ENCODE peak calls at places on chromosomes 3 and 15, in six cellular contexts. L, W, A, T, N and D are unnamed samples.

GRCh38 chr3:142724682-142725351 is 983 bp downstream of the TRPC1 start:
- DNase-seq in L (peak), W (peak), A (peak), T (peak), N (peak), D (no peak)

GRCh38 chr15:42411884-42412283 is 52.6 kb downstream of the CAPN3 start:
- DNase-seq in L (no peak), W (no peak), A (no peak), T (no peak), N (no peak), D (no peak)

GRCh38 chr3:76096836-76097587 is 311.7 kb upstream of the ZNF717 start:
- DNase-seq in L (no peak), W (no peak), A (peak), T (no peak), N (no peak), D (no peak)

GRCh38 chr3:70737656-70738309 is 425.3 kb upstream of the MDFIC2 start:
- DNase-seq in L (no peak), W (no peak), A (no peak), T (no peak), N (no peak), D (no peak)

GRCh38 chr3:38637906-38638305 is 11.6 kb downstream of the SCN5A start:
- DNase-seq in L (no peak), W (no peak), A (no peak), T (no peak), N (no peak), D (no peak)

GRCh38 chr15:68633181-68634121 is 54.7 kb downstream of the CORO2B start:
- DNase-seq in L (no peak), W (no peak), A (no peak), T (no peak), N (no peak), D (no peak)

GRCh38 chr3:51696954-51697353 is 9.9 kb upstream of the GRM2 start:
- DNase-seq in L (no peak), W (no peak), A (no peak), T (no peak), N (no peak), D (no peak)

GRCh38 chr3:49812916-49813496 is 747 bp downstream of the UBA7 start:
- DNase-seq in L (no peak), W (no peak), A (no peak), T (no peak), N (no peak), D (no peak)

GRCh38 chr3:46162975-46163550 is 45.0 kb downstream of the CCR1 start:
- DNase-seq in L (peak), W (no peak), A (no peak), T (no peak), N (no peak), D (no peak)
- TF ChIP-seq CTCF in L (peak), W (no peak), A (no peak), T (peak), N (no peak), D (no peak)

DNA sequence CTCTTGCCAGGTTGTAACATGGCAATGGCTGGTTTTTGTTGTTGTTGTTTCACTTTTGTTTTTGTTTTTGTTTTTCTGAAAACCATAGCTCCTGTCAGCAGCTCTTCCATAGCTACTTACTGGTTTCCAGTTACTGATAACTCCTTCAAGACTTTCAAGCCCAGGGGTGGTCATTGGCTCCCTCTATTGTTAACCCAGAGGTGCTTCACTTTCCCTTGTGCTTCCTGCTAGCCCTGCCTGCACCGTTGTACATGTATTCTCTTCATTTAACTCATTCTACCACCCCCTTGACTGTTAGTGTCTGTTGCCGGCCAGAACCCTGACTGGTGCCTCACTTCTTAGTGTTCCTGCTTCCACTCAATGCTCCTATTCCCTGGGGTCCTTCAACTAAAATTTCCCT is 4.2 kb upstream of the TRAT1 start:
- DNase-seq in L (peak), W (peak), A (no peak), T (no peak), N (peak), D (no peak)
- TF ChIP-seq CTCF in L (peak), W (peak), A (peak), T (peak), N (peak), D (no peak)

GRCh38 chr3:133932009-133932408 is 36.3 kb upstream of the RAB6B start:
- DNase-seq in L (no peak), W (no peak), A (no peak), T (no peak), N (no peak), D (no peak)

GRCh38 chr3:133931084-133931483 is 35.4 kb upstream of the RAB6B start:
- DNase-seq in L (no peak), W (no peak), A (no peak), T (no peak), N (no peak), D (no peak)

GRCh38 chr3:133928136-133928893 is 32.6 kb upstream of the RAB6B start:
- DNase-seq in L (no peak), W (no peak), A (no peak), T (no peak), N (no peak), D (no peak)

GRCh38 chr3:133928903-133929607 is 33.4 kb upstream of the RAB6B start:
- DNase-seq in L (no peak), W (no peak), A (no peak), T (no peak), N (no peak), D (no peak)

DNA sequence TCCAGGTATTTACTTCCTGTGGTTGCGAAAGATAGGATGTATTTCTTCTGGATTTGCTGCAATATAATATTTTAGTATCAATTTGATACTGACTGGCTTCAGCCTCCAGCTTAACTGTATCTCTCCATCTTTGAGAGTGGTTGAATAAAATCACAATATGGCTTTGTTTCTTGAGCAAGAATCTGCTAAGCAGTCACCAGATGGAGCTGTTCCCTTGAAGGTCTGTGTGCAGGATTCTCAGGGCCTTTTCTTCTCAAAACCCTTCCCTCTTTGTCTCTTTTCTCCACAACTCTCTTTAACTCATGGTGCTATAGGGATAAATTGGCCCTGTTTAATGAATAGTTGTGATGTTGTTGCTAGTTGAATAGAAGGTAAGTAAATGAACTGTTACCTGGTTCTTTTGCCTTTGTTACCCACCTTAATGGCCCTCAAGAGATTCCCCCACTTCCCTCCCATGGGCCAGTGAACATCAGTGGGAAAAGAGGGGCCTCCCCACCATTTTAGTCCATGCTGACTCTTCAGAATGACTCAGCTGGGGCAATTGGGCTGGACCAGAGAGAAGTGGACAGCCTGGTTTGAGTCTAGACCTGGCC is 34.8 kb upstream of the RAB6B start:
- DNase-seq in L (peak), W (peak), A (peak), T (no peak), N (no peak), D (no peak)
- TF ChIP-seq CTCF in L (peak), W (peak), A (peak), T (peak), N (no peak), D (no peak)

DNA sequence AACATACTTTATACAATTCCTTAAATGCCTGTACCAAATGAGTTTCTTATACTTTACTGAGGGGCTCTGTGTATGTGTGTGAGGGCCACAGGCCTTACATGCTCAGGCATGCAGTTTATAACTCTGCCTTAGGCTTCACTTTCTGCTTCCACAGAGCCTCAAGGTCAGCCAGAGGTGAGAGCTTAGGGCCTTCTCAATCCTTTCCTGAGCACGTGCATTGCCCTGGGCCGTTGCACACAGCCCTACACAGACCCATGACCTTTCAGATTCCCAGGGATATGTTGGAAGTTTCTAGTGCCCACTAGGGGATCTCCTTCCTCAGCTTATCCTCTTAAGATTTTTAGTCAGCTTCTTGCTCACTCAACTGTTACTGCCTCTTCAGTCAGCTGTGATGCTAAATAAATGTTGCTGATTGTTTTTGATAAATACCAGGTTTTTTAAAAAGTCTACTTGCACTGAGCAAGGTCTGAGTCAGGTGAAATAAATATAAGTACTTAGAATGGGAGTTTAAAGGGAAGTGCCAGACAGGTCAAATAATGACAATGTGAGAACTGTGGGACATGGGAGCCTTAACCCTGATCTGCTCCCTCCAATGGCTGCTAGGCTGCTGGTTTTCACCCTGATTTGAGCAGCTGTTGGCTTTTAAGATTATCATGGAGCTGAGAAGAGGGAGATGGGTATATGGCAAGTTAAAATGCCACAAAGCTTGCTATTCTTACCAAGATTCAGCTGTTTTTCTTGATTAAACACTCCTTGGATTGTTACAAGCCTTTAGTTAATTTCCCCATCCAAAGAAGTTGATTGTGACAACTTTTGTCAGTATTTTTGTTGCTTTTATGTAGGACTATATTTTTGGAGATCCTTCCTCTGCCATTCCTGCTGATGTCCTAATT is 169.5 kb downstream of the PLD1 start:
- DNase-seq in L (peak), W (no peak), A (peak), T (no peak), N (no peak), D (no peak)
- TF ChIP-seq CTCF in L (peak), W (no peak), A (peak), T (no peak), N (no peak), D (no peak)